ENCODE peak calls at places on chromosome 1, in five cellular contexts. One of them, this sample, is unnamed. For H3K4me1, the result is how much of the 10 kb centered on the place peaks cover.

GRCh38 chr1:165129568-165130164 is 226.8 kb downstream of the LMX1A start:
- DNase-seq in spleen: no peak
- DNase-seq in hepatocyte: peak
- DNase-seq in heart right ventricle: peak
- DNase-seq in right lobe of liver: peak
- DNase-seq in this sample: no peak

GRCh38 chr1:38135621-38136414 is 89.2 kb upstream of the POU3F1 start:
- DNase-seq in right lobe of liver: no peak
- DNase-seq in spleen: no peak
- DNase-seq in hepatocyte: no peak
- DNase-seq in heart right ventricle: no peak
- DNase-seq in this sample: no peak

GRCh38 chr1:64623750-64624445 is 121.0 kb upstream of the RAVER2 start:
- DNase-seq in spleen: no peak
- DNase-seq in hepatocyte: no peak
- DNase-seq in heart right ventricle: no peak
- DNase-seq in right lobe of liver: no peak
- DNase-seq in this sample: peak

GRCh38 chr1:65165269-65166002 is 17.4 kb downstream of the AK4 start:
- DNase-seq in right lobe of liver: no peak
- DNase-seq in spleen: no peak
- DNase-seq in heart right ventricle: no peak
- DNase-seq in hepatocyte: no peak
- DNase-seq in this sample: no peak

GRCh38 chr1:163535807-163536206 is 214.1 kb downstream of the NUF2 start:
- DNase-seq in heart right ventricle: no peak
- DNase-seq in spleen: no peak
- DNase-seq in hepatocyte: peak
- DNase-seq in right lobe of liver: no peak
- DNase-seq in this sample: no peak

GRCh38 chr1:78650114-78650513 is 483 bp downstream of the IFI44 start:
- DNase-seq in right lobe of liver: no peak
- DNase-seq in hepatocyte: no peak
- DNase-seq in spleen: no peak
- DNase-seq in heart right ventricle: no peak
- DNase-seq in this sample: no peak

GRCh38 chr1:62040450-62040849 is 154.2 kb upstream of the L1TD1 start:
- DNase-seq in spleen: no peak
- DNase-seq in hepatocyte: no peak
- DNase-seq in right lobe of liver: no peak
- DNase-seq in heart right ventricle: no peak
- DNase-seq in this sample: no peak

GRCh38 chr1:201330541-201330940 is 46.9 kb downstream of the TNNT2 start:
- DNase-seq in heart right ventricle: no peak
- DNase-seq in spleen: peak
- DNase-seq in hepatocyte: no peak
- DNase-seq in right lobe of liver: no peak
- DNase-seq in this sample: no peak

GRCh38 chr1:113452921-113453770 is 62.8 kb downstream of the MAGI3 start:
- DNase-seq in hepatocyte: peak
- DNase-seq in heart right ventricle: no peak
- DNase-seq in right lobe of liver: no peak
- DNase-seq in spleen: no peak
- DNase-seq in this sample: no peak

GRCh38 chr1:6447016-6447817 is 18.8 kb downstream of the TNFRSF25 start:
- DNase-seq in hepatocyte: no peak
- DNase-seq in heart right ventricle: no peak
- DNase-seq in spleen: no peak
- DNase-seq in right lobe of liver: peak
- DNase-seq in this sample: no peak

GRCh38 chr1:227093309-227093708 is 153.2 kb downstream of the COQ8A start:
- DNase-seq in heart right ventricle: no peak
- DNase-seq in hepatocyte: no peak
- DNase-seq in right lobe of liver: no peak
- DNase-seq in spleen: no peak
- DNase-seq in this sample: no peak

GRCh38 chr1:183033205-183033604 is 10.0 kb downstream of the LAMC1 start:
- DNase-seq in heart right ventricle: no peak
- DNase-seq in right lobe of liver: no peak
- DNase-seq in hepatocyte: no peak
- DNase-seq in spleen: no peak
- DNase-seq in this sample: no peak

GRCh38 chr1:225486856-225487255 is 59.0 kb upstream of the LBR start:
- DNase-seq in heart right ventricle: no peak
- DNase-seq in right lobe of liver: no peak
- DNase-seq in spleen: no peak
- DNase-seq in hepatocyte: no peak
- DNase-seq in this sample: no peak

GRCh38 chr1:240413732-240414131 is 198.2 kb downstream of the GREM2 start:
- DNase-seq in hepatocyte: no peak
- DNase-seq in heart right ventricle: no peak
- DNase-seq in spleen: no peak
- DNase-seq in right lobe of liver: no peak
- DNase-seq in this sample: no peak

GRCh38 chr1:46370214-46370633 is 23.9 kb upstream of the FAAH start:
- DNase-seq in hepatocyte: no peak
- DNase-seq in spleen: no peak
- DNase-seq in right lobe of liver: no peak
- DNase-seq in heart right ventricle: no peak
- DNase-seq in this sample: no peak

GRCh38 chr1:115313173-115313572 is 24.9 kb downstream of the NGF start:
- DNase-seq in spleen: no peak
- DNase-seq in heart right ventricle: no peak
- DNase-seq in right lobe of liver: no peak
- DNase-seq in hepatocyte: no peak
- DNase-seq in this sample: no peak

GRCh38 chr1:236108027-236108648 is 34.2 kb upstream of the GPR137B start:
- DNase-seq in spleen: no peak
- DNase-seq in heart right ventricle: no peak
- DNase-seq in hepatocyte: no peak
- DNase-seq in right lobe of liver: no peak
- DNase-seq in this sample: no peak

GRCh38 chr1:95308276-95308675 is 74.3 kb downstream of the RWDD3 start:
- DNase-seq in spleen: no peak
- DNase-seq in heart right ventricle: no peak
- DNase-seq in hepatocyte: no peak
- DNase-seq in right lobe of liver: no peak
- DNase-seq in this sample: no peak

GRCh38 chr1:147539122-147539575 is 2.2 kb upstream of the BCL9 start:
- DNase-seq in spleen: no peak
- DNase-seq in hepatocyte: peak
- DNase-seq in right lobe of liver: no peak
- DNase-seq in heart right ventricle: peak
- DNase-seq in this sample: peak

GRCh38 chr1:15755021-15755642 is 3.5 kb upstream of the FBLIM1 start:
- DNase-seq in hepatocyte: no peak
- DNase-seq in heart right ventricle: no peak
- DNase-seq in right lobe of liver: no peak
- DNase-seq in spleen: no peak
- DNase-seq in this sample: no peak

GRCh38 chr1:16966282-16966681 is 14.1 kb downstream of the MFAP2 start:
- DNase-seq in right lobe of liver: no peak
- DNase-seq in heart right ventricle: no peak
- DNase-seq in hepatocyte: no peak
- DNase-seq in spleen: no peak
- DNase-seq in this sample: no peak

GRCh38 chr1:93440272-93440671 is 7.6 kb upstream of the FNBP1L start:
- DNase-seq in heart right ventricle: no peak
- DNase-seq in right lobe of liver: no peak
- DNase-seq in hepatocyte: no peak
- DNase-seq in spleen: no peak
- DNase-seq in this sample: no peak

GRCh38 chr1:93438716-93439115 is 9.2 kb upstream of the FNBP1L start:
- DNase-seq in spleen: no peak
- DNase-seq in hepatocyte: no peak
- DNase-seq in right lobe of liver: no peak
- DNase-seq in heart right ventricle: no peak
- DNase-seq in this sample: no peak

GRCh38 chr1:93435443-93435842 is 12.5 kb upstream of the FNBP1L start:
- DNase-seq in spleen: no peak
- DNase-seq in right lobe of liver: no peak
- DNase-seq in heart right ventricle: no peak
- DNase-seq in hepatocyte: no peak
- DNase-seq in this sample: no peak

GRCh38 chr1:93436496-93436895 is 11.4 kb upstream of the FNBP1L start:
- DNase-seq in hepatocyte: no peak
- DNase-seq in right lobe of liver: no peak
- DNase-seq in heart right ventricle: no peak
- DNase-seq in spleen: no peak
- DNase-seq in this sample: no peak

DNA sequence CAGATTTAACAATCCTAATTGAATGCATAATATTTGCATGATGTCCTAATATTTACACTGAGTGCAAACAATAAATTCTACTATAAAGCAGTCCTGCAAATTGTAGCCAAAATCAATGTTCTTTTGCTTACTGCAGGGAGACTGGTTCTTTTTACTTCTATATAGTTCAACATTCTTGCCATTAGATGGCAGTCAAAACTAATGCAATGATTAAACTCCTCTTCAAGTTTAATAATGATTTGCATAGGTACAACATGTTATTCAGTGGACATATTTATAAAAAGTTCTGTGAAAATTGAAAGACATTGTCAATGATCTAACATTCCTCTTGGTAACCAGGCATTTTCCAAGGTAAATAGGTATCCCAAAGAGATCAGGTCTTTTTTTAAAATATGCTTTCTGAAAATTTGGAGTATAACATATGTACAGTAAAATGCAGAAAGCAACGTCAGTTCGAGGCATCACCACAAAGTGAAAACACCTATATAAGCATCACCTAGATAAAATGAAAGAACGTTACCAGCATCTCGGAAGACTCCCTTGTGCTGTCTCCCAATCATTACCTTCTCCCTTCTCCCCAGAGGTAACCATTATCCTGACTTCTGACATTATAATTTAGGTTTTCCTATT is 9.8 kb upstream of the FNBP1L start:
- DNase-seq in hepatocyte: peak
- DNase-seq in heart right ventricle: no peak
- DNase-seq in right lobe of liver: no peak
- DNase-seq in spleen: no peak
- DNase-seq in this sample: no peak
- TF ChIP-seq CTCF in hepatocyte: peak
- TF ChIP-seq CTCF in heart right ventricle: peak
- TF ChIP-seq CTCF in right lobe of liver: peak
- TF ChIP-seq CTCF in spleen: peak
- TF ChIP-seq CTCF in this sample: peak

DNA sequence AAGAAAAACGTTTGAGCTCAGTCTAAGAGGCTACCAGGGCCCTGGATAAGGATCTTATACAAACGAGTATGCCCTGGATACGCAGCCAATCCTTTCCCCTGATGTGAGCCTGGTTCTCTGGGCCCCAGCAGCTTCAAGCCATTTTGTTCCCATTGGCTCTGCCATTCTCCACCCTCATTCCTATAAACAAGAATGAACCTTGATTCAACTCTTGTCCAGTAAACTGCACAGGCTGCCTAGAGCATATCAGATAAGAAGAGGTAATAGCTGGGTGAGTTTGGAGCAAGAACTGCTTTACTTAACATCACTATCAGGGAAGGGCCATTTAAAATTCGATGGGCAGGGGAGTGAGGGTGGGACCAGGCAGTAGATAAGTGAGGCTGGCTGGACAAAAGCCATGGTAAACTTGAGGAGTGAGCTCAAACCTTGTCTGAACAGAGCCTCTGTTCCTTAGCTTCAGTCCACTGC is 11.3 kb downstream of the BTG2 start:
- DNase-seq in heart right ventricle: no peak
- DNase-seq in right lobe of liver: no peak
- DNase-seq in spleen: no peak
- DNase-seq in hepatocyte: peak
- DNase-seq in this sample: no peak
- H3K4me1 ChIP-seq in heart right ventricle: under half
- H3K4me1 ChIP-seq in right lobe of liver: under half
- H3K4me1 ChIP-seq in spleen: half or more
- H3K4me1 ChIP-seq in hepatocyte: under half
- H3K4me1 ChIP-seq in this sample: under half

GRCh38 chr1:185537601-185538000 is 196.6 kb upstream of the HMCN1 start:
- DNase-seq in heart right ventricle: no peak
- DNase-seq in hepatocyte: peak
- DNase-seq in right lobe of liver: no peak
- DNase-seq in spleen: no peak
- DNase-seq in this sample: no peak

GRCh38 chr1:185536165-185536920 is 197.8 kb upstream of the HMCN1 start:
- DNase-seq in spleen: no peak
- DNase-seq in hepatocyte: no peak
- DNase-seq in right lobe of liver: no peak
- DNase-seq in heart right ventricle: no peak
- DNase-seq in this sample: no peak

GRCh38 chr1:185539277-185539943 is 194.8 kb upstream of the HMCN1 start:
- DNase-seq in hepatocyte: no peak
- DNase-seq in heart right ventricle: no peak
- DNase-seq in spleen: no peak
- DNase-seq in right lobe of liver: no peak
- DNase-seq in this sample: no peak

GRCh38 chr1:185541861-185542260 is 192.3 kb upstream of the HMCN1 start:
- DNase-seq in hepatocyte: no peak
- DNase-seq in right lobe of liver: no peak
- DNase-seq in heart right ventricle: no peak
- DNase-seq in spleen: no peak
- DNase-seq in this sample: no peak

DNA sequence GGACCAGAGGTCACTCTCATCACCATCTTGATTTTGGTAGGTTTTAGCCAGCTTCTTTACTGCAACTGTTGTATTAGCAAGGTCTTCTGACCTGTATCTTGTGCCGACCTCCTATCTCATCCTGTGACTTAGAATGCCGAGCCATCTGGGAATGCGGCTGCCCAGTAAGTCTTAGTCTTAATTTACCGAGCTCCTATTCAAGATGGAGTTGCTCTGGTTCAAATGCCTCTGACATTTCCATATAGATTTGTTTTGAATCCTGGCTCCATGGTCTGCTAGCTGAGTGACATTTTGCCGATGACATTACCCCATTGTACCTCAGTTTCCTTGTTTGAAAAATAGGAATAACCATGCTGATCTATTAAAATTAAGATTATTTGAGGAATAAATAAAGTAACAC is 193.9 kb upstream of the HMCN1 start:
- DNase-seq in heart right ventricle: no peak
- DNase-seq in spleen: no peak
- DNase-seq in hepatocyte: no peak
- DNase-seq in right lobe of liver: no peak
- DNase-seq in this sample: no peak
- H3K27ac ChIP-seq in heart right ventricle: no peak
- H3K27ac ChIP-seq in spleen: no peak
- H3K27ac ChIP-seq in hepatocyte: no peak
- H3K27ac ChIP-seq in right lobe of liver: no peak
- H3K27ac ChIP-seq in this sample: no peak

DNA sequence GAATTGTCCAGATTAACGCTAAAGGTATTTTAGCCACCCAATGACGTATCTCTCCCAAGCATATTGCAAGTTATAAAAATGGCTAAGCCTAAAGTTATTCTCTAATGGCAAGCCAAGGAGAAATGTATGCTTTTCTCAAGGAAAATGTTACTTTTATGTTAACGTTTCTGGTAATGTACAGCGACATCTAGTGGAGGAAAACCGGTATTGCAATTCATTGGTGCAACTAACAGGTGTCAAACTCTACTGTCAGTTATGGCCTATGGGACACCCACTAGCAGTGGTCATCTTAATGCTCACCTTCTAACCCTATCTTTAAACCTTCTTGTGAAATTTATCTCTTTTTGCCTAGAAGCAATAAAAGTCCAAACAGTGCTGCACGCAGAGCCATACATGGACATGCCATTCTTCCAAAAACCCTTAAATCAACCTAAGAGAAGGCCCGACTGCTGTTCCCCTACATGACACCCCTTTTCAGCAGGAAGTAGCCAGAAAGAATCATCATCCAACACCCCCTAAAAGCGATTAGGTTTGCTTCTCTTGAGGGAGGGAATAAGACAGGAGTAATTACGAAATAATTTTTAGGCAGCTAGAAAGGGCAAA is 68.7 kb upstream of the LRIF1 start:
- DNase-seq in spleen: no peak
- DNase-seq in hepatocyte: peak
- DNase-seq in right lobe of liver: no peak
- DNase-seq in heart right ventricle: peak
- DNase-seq in this sample: no peak
- TF ChIP-seq CTCF in spleen: peak
- TF ChIP-seq CTCF in hepatocyte: peak
- TF ChIP-seq CTCF in right lobe of liver: peak
- TF ChIP-seq CTCF in heart right ventricle: peak
- TF ChIP-seq CTCF in this sample: peak

This sample was measured in uterus.